ENCODE peak calls at places on chromosomes 16 and 17, in seven cellular contexts. O is fibroblast of villous mesenchyme, T is AG04450, F is choroid plexus epithelial cell, I is AG04449, Q is esophagus squamous epithelium, W is fibroblast of lung. E is an unnamed sample.

GRCh38 chr16:8952281-8952751 is 11.4 kb downstream of the USP7 start:
- DNase-seq in I (no peak), O (no peak), F (no peak), W (no peak), Q (no peak), T (no peak), E (no peak)

GRCh38 chr17:35948092-35948491 is 4.6 kb upstream of the LYZL6 start:
- DNase-seq in Q (no peak), O (no peak), F (no peak), I (no peak), W (no peak), T (no peak), E (no peak)

GRCh38 chr17:4648741-4649140 is 7.3 kb upstream of the ALOX15 start:
- DNase-seq in O (no peak), W (peak; percentile 17), T (no peak), Q (no peak), I (no peak), F (no peak), E (no peak)

GRCh38 chr17:68591583-68591982 is 9.6 kb downstream of the FAM20A start:
- DNase-seq in F (peak; percentile 8), O (peak; percentile 43), Q (no peak), W (no peak), I (no peak), T (no peak), E (no peak)

GRCh38 chr16:55872130-55872529 is 3.0 kb downstream of the CES5A start:
- DNase-seq in F (no peak), Q (no peak), O (no peak), T (no peak), W (no peak), I (no peak), E (no peak)

GRCh38 chr16:4214215-4214621 is 27.7 kb downstream of the SRL start:
- DNase-seq in O (peak; percentile 84), T (peak; percentile 62), I (peak; percentile 72), F (peak; percentile 95), W (peak; percentile 82), Q (no peak), E (peak; percentile 93)

GRCh38 chr17:34533811-34534527 is 45.4 kb upstream of the TMEM132E start:
- DNase-seq in I (no peak), F (no peak), T (no peak), O (no peak), W (peak; percentile 22), Q (no peak), E (no peak)

GRCh38 chr17:16293918-16294317 is 59.4 kb downstream of the CENPV start:
- DNase-seq in Q (no peak), O (no peak), F (no peak), T (no peak), W (no peak), I (no peak), E (no peak)

GRCh38 chr17:39696731-39697130 is 3.1 kb upstream of the ERBB2 start:
- DNase-seq in Q (no peak), W (no peak), O (no peak), I (no peak), F (no peak), T (no peak), E (no peak)

GRCh38 chr16:28310796-28311195 is 18.5 kb downstream of the SBK1 start:
- DNase-seq in I (no peak), F (no peak), Q (no peak), W (no peak), O (no peak), T (no peak), E (no peak)

GRCh38 chr16:54792811-54793210 is 137.9 kb upstream of the IRX5 start:
- DNase-seq in I (no peak), O (no peak), T (no peak), W (no peak), Q (no peak), F (no peak), E (no peak)

GRCh38 chr17:31003225-31003866 is 32.5 kb downstream of the RNF135 start:
- DNase-seq in O (no peak), T (no peak), I (no peak), Q (no peak), F (no peak), W (no peak), E (no peak)

GRCh38 chr17:31008374-31009035 is 37.7 kb downstream of the RNF135 start:
- DNase-seq in F (peak; percentile 68), I (no peak), T (no peak), W (peak; percentile 69), Q (no peak), O (peak; percentile 60), E (peak; percentile 66)

GRCh38 chr17:31002047-31002446 is 31.2 kb downstream of the RNF135 start:
- DNase-seq in F (no peak), Q (no peak), I (no peak), O (no peak), T (no peak), W (no peak), E (no peak)

GRCh38 chr17:31004160-31004559 is 33.3 kb downstream of the RNF135 start:
- DNase-seq in O (no peak), Q (no peak), F (no peak), T (no peak), W (no peak), I (no peak), E (no peak)

GRCh38 chr17:31007695-31008373 is 37.0 kb downstream of the RNF135 start:
- DNase-seq in O (no peak), Q (no peak), I (no peak), T (no peak), F (no peak), W (no peak), E (no peak)
- H3K4me3 ChIP-seq in O (peak overlapping the region; percentile 60), Q (peak overlapping the region; percentile 60), I (peak overlapping the region; percentile 49), T (peak overlapping the region; percentile 55), F (peak overlapping the region; percentile 75), W (peak overlapping the region; percentile 73), E (peak overlapping the region; percentile 69)

DNA sequence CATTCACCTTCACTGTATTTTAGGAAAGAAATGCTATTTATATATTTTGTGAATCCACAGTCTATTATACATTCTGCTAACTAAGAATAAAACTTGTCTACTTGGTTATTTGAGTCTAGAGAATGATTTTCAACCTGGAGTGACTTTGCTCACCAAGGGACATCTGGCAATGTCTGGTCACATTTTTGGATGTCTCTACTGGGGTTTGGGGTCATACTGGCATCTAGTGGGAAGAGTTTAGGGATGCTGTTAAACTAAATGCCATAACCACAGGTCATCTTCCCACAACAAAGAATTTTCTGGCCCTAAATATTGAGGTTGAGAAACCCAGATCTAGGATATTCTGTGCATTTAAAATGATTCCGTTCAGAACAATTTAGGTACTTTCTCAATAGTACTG is 26.0 kb downstream of the KCNJ16 start:
- DNase-seq in I (no peak), Q (no peak), O (no peak), W (peak; percentile 32), T (no peak), F (peak; percentile 20), E (peak; percentile 26)
- TF ChIP-seq CTCF in I (no peak), Q (no peak), O (no peak), W (no peak), T (peak; percentile 16), F (peak; percentile 19), E (peak; percentile 22)

GRCh38 chr16:27242868-27243590 is 25.5 kb downstream of the NSMCE1 start:
- DNase-seq in F (peak; percentile 99), I (peak; percentile 41), W (peak; percentile 98), T (peak; percentile 94), Q (no peak), O (peak; percentile 98), E (peak; percentile 88)
- H3K4me3 ChIP-seq in F (peak overlapping the region; percentile 32), I (peak overlapping the region; percentile 23), W (no peak overlapping the region), T (peak overlapping the region; percentile 44), Q (peak overlapping the region; percentile 7), O (peak overlapping the region; percentile 36), E (no peak overlapping the region)

GRCh38 chr17:9291912-9292562 is 270.7 kb downstream of the NTN1 start:
- DNase-seq in O (peak; percentile 52), I (no peak), Q (no peak), T (peak; percentile 8), F (peak; percentile 58), W (peak; percentile 31), E (peak; percentile 34)

GRCh38 chr17:9298135-9298534 is 276.8 kb downstream of the NTN1 start:
- DNase-seq in T (no peak), Q (no peak), F (no peak), W (no peak), I (no peak), O (no peak), E (no peak)

GRCh38 chr17:9298776-9299295 is 276.8 kb downstream of the STX8 start:
- DNase-seq in Q (no peak), F (no peak), I (no peak), O (no peak), T (no peak), W (no peak), E (no peak)

GRCh38 chr17:9292563-9292941 is 271.2 kb downstream of the NTN1 start:
- DNase-seq in I (no peak), F (no peak), T (no peak), O (no peak), W (no peak), Q (no peak), E (peak; percentile 31)

DNA sequence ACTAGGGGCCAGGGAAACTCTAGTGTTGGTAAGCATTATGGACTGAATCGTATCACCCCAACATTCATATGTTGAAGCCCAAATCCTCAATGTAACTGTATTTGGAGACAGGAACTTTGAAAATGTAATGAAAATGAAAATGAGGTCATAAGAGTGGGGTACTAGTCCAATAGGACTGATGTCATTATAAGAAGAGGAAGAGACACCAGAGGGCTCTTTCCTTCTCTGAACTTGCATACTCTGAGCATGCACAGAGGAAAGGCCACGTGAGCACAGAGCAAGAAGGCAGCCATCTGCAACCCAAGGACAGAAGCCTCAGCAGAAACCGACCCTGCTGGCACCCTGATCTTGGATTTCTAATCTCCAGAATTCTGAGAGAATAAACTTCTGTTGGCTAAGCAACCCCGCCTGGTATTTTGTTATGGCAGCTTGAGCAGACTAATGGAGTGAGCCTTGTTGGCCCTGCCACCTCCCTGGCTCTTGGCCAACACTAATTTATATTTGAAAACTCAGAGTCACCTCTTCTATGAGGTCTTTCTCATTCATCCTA is 273.4 kb downstream of the NTN1 start:
- DNase-seq in I (no peak), Q (no peak), O (no peak), F (no peak), W (no peak), T (no peak), E (no peak)
- TF ChIP-seq CTCF in I (no peak), Q (no peak), O (no peak), F (no peak), W (no peak), T (no peak), E (no peak)

DNA sequence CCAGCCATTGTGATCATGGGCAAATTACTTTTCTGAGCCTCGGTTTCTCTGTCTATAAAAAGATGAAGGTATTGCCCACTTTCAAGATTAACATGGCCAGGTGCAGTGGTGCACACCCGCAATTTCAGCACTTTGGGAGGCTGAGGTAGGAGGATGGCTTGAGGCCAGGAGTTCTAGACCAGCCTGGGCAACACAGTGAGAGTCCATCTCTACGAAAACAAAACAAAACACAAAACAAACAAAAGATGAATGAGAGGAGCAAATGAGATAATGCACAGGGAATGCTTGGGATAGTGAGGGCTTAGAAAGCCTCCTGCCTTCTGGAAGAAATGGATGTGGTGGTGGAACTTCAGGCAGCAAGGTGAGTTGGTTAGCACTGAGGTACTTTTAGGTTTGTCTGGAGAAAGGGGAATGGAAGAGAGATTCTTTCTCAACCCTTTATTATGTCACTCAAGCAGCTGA is 8.5 kb downstream of the ADGRG3 start:
- DNase-seq in O (no peak), Q (no peak), I (no peak), F (no peak), T (no peak), W (no peak), E (no peak)
- H3K4me3 ChIP-seq in O (no peak overlapping the region), Q (no peak overlapping the region), I (no peak overlapping the region), F (no peak overlapping the region), T (no peak overlapping the region), W (no peak overlapping the region), E (no peak overlapping the region)